ENCODE peak calls at places on chromosome 1, in ten cellular contexts. O, V, G, D, N, I, B, R, H and Q are unnamed samples.

GRCh38 chr1:197319631-197320030 is 51.6 kb downstream of the CRB1 start:
- DNase-seq in D (no peak), R (no peak), G (no peak), O (no peak), I (no peak), B (no peak), V (no peak), H (no peak), N (peak), Q (no peak)

GRCh38 chr1:36492491-36492890 is 9.8 kb upstream of the CSF3R start:
- DNase-seq in B (no peak), I (no peak), R (no peak), V (no peak), H (no peak), G (no peak), D (no peak), O (no peak), N (no peak), Q (no peak)

GRCh38 chr1:6911229-6911941 is 126.1 kb downstream of the CAMTA1 start:
- DNase-seq in I (no peak), D (no peak), V (no peak), R (no peak), G (no peak), B (no peak), O (no peak), H (no peak), N (no peak), Q (no peak)

GRCh38 chr1:115840615-115841460 is at the start of gene NHLH2:
- DNase-seq in G (no peak), I (no peak), H (no peak), R (peak), N (no peak), O (no peak), B (no peak), V (no peak), D (no peak), Q (no peak)

GRCh38 chr1:53681647-53682368 is 57.2 kb downstream of the GLIS1 start:
- DNase-seq in B (peak), O (no peak), V (no peak), G (no peak), H (peak), I (no peak), N (peak), R (peak), D (peak), Q (no peak)

GRCh38 chr1:153291514-153291913 is 21.2 kb downstream of the PGLYRP3 start:
- DNase-seq in G (no peak), V (no peak), I (no peak), D (no peak), O (no peak), B (no peak), R (no peak), H (no peak), N (no peak), Q (no peak)

GRCh38 chr1:219385786-219386427 is 212.2 kb downstream of the LYPLAL1 start:
- DNase-seq in N (peak), R (peak), B (no peak), I (no peak), G (peak), D (peak), V (peak), O (peak), H (no peak), Q (no peak)

GRCh38 chr1:36253463-36253862 is 29.2 kb downstream of the THRAP3 start:
- DNase-seq in I (no peak), H (no peak), R (no peak), G (no peak), D (no peak), B (no peak), O (no peak), V (peak), N (peak), Q (no peak)

GRCh38 chr1:43358746-43359693 is at the start of gene CDC20:
- DNase-seq in D (peak), V (peak), R (peak), O (peak), B (peak), H (peak), G (peak), I (peak), N (peak), Q (peak)

GRCh38 chr1:37741662-37742061 is 23.3 kb downstream of the EPHA10 start:
- DNase-seq in V (no peak), H (no peak), D (no peak), B (no peak), O (no peak), I (no peak), N (no peak), G (no peak), R (no peak), Q (no peak)

GRCh38 chr1:44305962-44306422 is 49.1 kb downstream of the ERI3 start:
- DNase-seq in B (no peak), V (no peak), N (no peak), G (no peak), I (no peak), H (no peak), D (no peak), R (no peak), O (no peak), Q (no peak)